ENCODE peak calls at places on chromosomes 1 and 21, in four cellular contexts. U, N, C and B are unnamed samples.
A peak's percentile ranks its signal among the peaks of the same experiment; 100 is the strongest.

GRCh38 chr1:54850737-54851136 is 36.3 kb downstream of the DHCR24 start:
- DNase-seq in C (peak; percentile 61), U (no peak), N (peak; percentile 99), B (no peak)

GRCh38 chr1:63732666-63733065 is 41.2 kb upstream of the ROR1 start:
- DNase-seq in N (peak; percentile 67), C (no peak), U (no peak), B (no peak)

GRCh38 chr1:45864124-45864721 is 60.8 kb downstream of the MAST2 start:
- DNase-seq in U (no peak), N (peak; percentile 32), C (no peak), B (no peak)

GRCh38 chr1:22163137-22163536 is 20.2 kb upstream of the WNT4 start:
- DNase-seq in C (no peak), N (no peak), U (no peak), B (no peak)

GRCh38 chr1:41351262-41352151 is 9.7 kb upstream of the FOXO6 start:
- DNase-seq in N (no peak), U (no peak), C (no peak), B (peak; percentile 76)

GRCh38 chr1:19453843-19454242 is 31.5 kb downstream of the CAPZB start:
- DNase-seq in C (no peak), U (no peak), N (peak; percentile 47), B (no peak)

GRCh38 chr1:226001852-226002666 is 2.9 kb upstream of the SDE2 start:
- DNase-seq in N (peak; percentile 81), C (peak; percentile 84), U (no peak), B (peak; percentile 19)

GRCh38 chr1:218585565-218586184 is 240.5 kb downstream of the TGFB2 start:
- DNase-seq in U (peak; percentile 42), C (peak; percentile 48), N (peak; percentile 70), B (peak; percentile 94)

GRCh38 chr1:200226969-200227303 is 182.9 kb downstream of the ZNF281 start:
- DNase-seq in N (no peak), U (no peak), C (no peak), B (no peak)

GRCh38 chr1:168861421-168862023 is 132.5 kb upstream of the DPT start:
- DNase-seq in C (no peak), N (no peak), U (no peak), B (no peak)

GRCh38 chr1:55594701-55595100 is 379.5 kb upstream of the USP24 start:
- DNase-seq in C (no peak), N (no peak), U (no peak), B (no peak)

GRCh38 chr1:76759950-76760349 is 107.3 kb upstream of the ST6GALNAC5 start:
- DNase-seq in U (no peak), C (no peak), N (peak; percentile 41), B (peak; percentile 48)

GRCh38 chr21:45293214-45293725 is 5.6 kb upstream of the POFUT2 start:
- DNase-seq in C (no peak), N (peak; percentile 56), U (no peak), B (no peak)

GRCh38 chr1:76919123-76919522 is 51.8 kb downstream of the ST6GALNAC5 start:
- DNase-seq in N (no peak), U (no peak), C (no peak), B (no peak)

GRCh38 chr1:212368073-212368484 is 46.6 kb downstream of the PACC1 start:
- DNase-seq in N (peak; percentile 84), U (no peak), C (no peak), B (peak; percentile 95)

GRCh38 chr1:74586253-74586897 is 74.0 kb upstream of the LRRC53 start:
- DNase-seq in C (no peak), N (peak; percentile 2), U (no peak), B (no peak)

GRCh38 chr1:42240964-42241755 is 76.6 kb upstream of the GUCA2A start:
- DNase-seq in U (no peak), N (peak; percentile 17), C (no peak), B (no peak)

GRCh38 chr21:27580276-27580675 is 613.4 kb upstream of the ADAMTS5 start:
- DNase-seq in C (no peak), N (peak; percentile 36), U (no peak), B (no peak)

GRCh38 chr21:27582246-27582945 is 615.5 kb upstream of the ADAMTS5 start:
- DNase-seq in C (no peak), U (no peak), N (peak; percentile 35), B (no peak)

GRCh38 chr21:27584266-27584665 is 617.4 kb upstream of the ADAMTS5 start:
- DNase-seq in U (no peak), N (peak; percentile 23), C (no peak), B (no peak)

GRCh38 chr21:27581168-27581567 is 614.3 kb upstream of the ADAMTS5 start:
- DNase-seq in U (no peak), C (no peak), N (peak; percentile 65), B (no peak)

DNA sequence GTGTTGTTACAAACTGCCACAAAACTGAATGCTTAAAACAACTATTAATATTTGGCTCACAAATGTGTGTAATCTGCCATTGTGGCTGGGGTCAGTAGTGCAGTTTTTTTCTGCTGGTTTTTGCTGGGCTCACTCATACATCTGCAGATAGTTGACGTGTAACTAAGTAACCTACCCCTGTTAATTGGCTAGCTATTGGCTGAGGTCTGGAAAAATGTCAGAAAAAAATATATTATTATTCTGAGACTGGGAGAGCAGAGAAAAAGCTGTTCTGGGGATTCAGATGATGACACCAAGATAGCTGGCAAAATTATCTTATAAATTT is 616.0 kb upstream of the ADAMTS5 start:
- DNase-seq in N (peak; percentile 35), C (no peak), U (no peak), B (no peak)
- H3K27ac ChIP-seq in N (peak overlapping the region; percentile 36), C (no peak overlapping the region), U (no peak overlapping the region), B (no peak overlapping the region)

DNA sequence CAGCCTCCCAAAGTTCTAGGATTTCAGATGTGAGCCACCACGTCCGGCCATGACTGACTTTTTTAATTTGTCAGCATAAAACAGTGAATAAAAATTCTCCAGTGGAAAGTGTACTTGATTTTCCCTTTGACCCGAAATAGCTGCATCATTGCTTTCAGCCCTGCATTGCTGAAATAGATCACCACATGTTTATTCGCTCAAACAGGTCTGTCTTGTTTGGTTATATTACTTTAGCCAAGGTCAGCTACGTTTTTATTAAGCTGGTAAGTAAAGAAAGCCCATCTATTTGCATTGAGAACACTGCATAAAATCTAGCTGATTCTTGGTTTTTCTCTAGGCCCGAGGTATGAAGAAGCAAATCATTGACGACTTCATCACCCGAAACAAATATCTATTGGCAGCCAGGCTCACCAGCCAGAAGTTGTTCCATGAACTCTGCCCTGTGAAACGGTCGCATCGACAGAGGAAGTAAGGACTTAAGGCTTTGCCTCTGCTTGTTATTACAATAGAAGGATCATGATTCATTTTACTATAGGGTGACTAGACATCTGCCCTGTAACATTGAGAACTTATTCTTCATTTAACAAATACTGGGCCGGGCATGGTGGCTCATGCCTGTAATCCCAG is 25.5 kb downstream of the AGMAT start:
- DNase-seq in N (no peak), C (no peak), U (no peak), B (no peak)
- H3K27ac ChIP-seq in N (no peak overlapping the region), C (no peak overlapping the region), U (peak overlapping the region; percentile 44), B (no peak overlapping the region)

GRCh38 chr1:8211620-8212442 is 106.1 kb upstream of the SLC45A1 start:
- DNase-seq in C (peak; percentile 87), U (no peak), N (peak; percentile 98), B (peak; percentile 67)
- H3K27ac ChIP-seq in C (peak overlapping the region; percentile 43), U (no peak overlapping the region), N (peak overlapping the region; percentile 66), B (no peak overlapping the region)

GRCh38 chr1:33373606-33374005 is 52.7 kb upstream of the A3GALT2 start:
- DNase-seq in N (no peak), U (no peak), C (no peak), B (no peak)
- H3K27ac ChIP-seq in N (no peak overlapping the region), U (no peak overlapping the region), C (no peak overlapping the region), B (no peak overlapping the region)

DNA sequence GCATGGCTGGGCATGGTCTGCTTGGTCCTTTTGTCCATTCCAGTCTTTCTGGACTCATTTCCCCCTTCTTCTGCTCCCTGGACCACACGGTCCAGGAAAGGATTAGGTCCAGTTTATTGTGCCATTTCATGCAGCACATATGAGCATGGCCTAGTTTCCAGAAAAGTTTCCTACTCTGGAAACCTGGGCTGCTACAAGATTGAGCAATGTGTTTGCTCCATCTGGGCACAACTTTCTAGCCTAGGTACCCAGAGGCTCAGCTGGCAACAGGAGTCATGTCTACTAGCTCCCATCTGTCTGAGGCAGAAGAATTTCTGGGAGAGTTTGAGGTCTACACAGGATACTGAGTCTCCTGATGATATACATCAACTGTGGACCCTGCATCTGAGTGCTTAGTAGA is 14.8 kb downstream of the FMOD start:
- DNase-seq in C (no peak), N (no peak), U (no peak), B (no peak)
- H3K27ac ChIP-seq in C (no peak overlapping the region), N (no peak overlapping the region), U (no peak overlapping the region), B (no peak overlapping the region)

GRCh38 chr1:64756770-64757169 is 11.9 kb downstream of the RAVER2 start:
- DNase-seq in N (no peak), U (no peak), C (no peak), B (no peak)

GRCh38 chr1:64755356-64755755 is 10.5 kb downstream of the RAVER2 start:
- DNase-seq in N (no peak), C (no peak), U (no peak), B (no peak)

GRCh38 chr1:64759968-64760367 is 15.1 kb downstream of the RAVER2 start:
- DNase-seq in C (no peak), U (no peak), N (no peak), B (no peak)

GRCh38 chr1:64758233-64758632 is 13.4 kb downstream of the RAVER2 start:
- DNase-seq in N (no peak), U (no peak), C (no peak), B (no peak)

GRCh38 chr1:64757213-64757612 is 12.3 kb downstream of the RAVER2 start:
- DNase-seq in U (no peak), C (no peak), N (peak; percentile 2), B (no peak)
- H3K27ac ChIP-seq in U (no peak overlapping the region), C (no peak overlapping the region), N (no peak overlapping the region), B (no peak overlapping the region)

GRCh38 chr1:235724716-235725115 is 75.1 kb upstream of the GNG4 start:
- DNase-seq in U (no peak), N (no peak), C (no peak), B (no peak)
- H3K27ac ChIP-seq in U (no peak overlapping the region), N (no peak overlapping the region), C (no peak overlapping the region), B (no peak overlapping the region)